ENCODE peak calls at places on chromosomes 4 and X, in five cellular contexts. Z, E, X, K and S are unnamed samples.

GRCh38 chr4:76809594-76810305 is 88.2 kb downstream of the SOWAHB start:
- DNase-seq in X (no peak), Z (no peak), E (no peak), K (no peak), S (no peak)

GRCh38 chrX:105648732-105649131 is 173.6 kb upstream of the NRK start:
- DNase-seq in Z (no peak), K (no peak), E (no peak), X (no peak), S (no peak)

GRCh38 chr4:101337688-101338087 is 9.6 kb downstream of the PPP3CA start:
- DNase-seq in K (no peak), Z (no peak), E (no peak), X (no peak), S (no peak)

GRCh38 chrX:110118535-110118934 is 115.6 kb downstream of the TMEM164 start:
- DNase-seq in K (no peak), Z (no peak), E (no peak), X (no peak), S (no peak)

GRCh38 chr4:40438384-40439026 is 103.4 kb downstream of the CHRNA9 start:
- DNase-seq in E (no peak), X (no peak), Z (no peak), K (no peak), S (no peak)

GRCh38 chrX:128992107-128992971 is 531.0 kb downstream of the SMARCA1 start:
- DNase-seq in E (no peak), K (no peak), Z (no peak), X (no peak), S (no peak)

GRCh38 chrX:150694738-150695410 is 1.7 kb downstream of the MTMR1 start:
- DNase-seq in X (no peak), E (no peak), K (no peak), Z (no peak), S (no peak)

GRCh38 chr4:185182196-185182595 is 21.6 kb downstream of the CFAP97 start:
- DNase-seq in X (no peak), Z (no peak), E (no peak), K (no peak), S (no peak)

GRCh38 chrX:149527705-149528104 is 13.1 kb upstream of the EOLA1 start:
- DNase-seq in K (peak; percentile 26), Z (no peak), E (peak; percentile 53), X (no peak), S (no peak)